ENCODE peak calls at places on chromosome 2, in eight cellular contexts. Y is HFFc6; O is stimulated activated naive B cell treated with anti-CD40 and anti-IgM and Interleukin-4, amounts not matched to agents 10 μg/mL and 1 μg/mL and 100 μg/mL, for 72 hours; F is DND-41; M is HTR-8/SVneo; C is heart right ventricle; H is psoas muscle; Q is KG1. A is an unnamed sample.

GRCh38 chr2:47002031-47002430 is 86.4 kb upstream of the MCFD2 start:
- DNase-seq in H (no peak), Q (no peak), O (no peak), Y (no peak), C (no peak), M (no peak), F (no peak), A (no peak)

GRCh38 chr2:128310761-128311160 is 7.9 kb downstream of the HS6ST1 start:
- DNase-seq in Y (no peak), F (no peak), O (no peak), C (peak; percentile 3), H (no peak), Q (no peak), M (no peak), A (no peak)

GRCh38 chr2:63058149-63058741 is 7.6 kb downstream of the OTX1 start:
- DNase-seq in F (no peak), Q (peak; percentile 39), O (no peak), Y (no peak), H (peak; percentile 9), M (no peak), C (no peak), A (no peak)

GRCh38 chr2:117785740-117786139 is 28.8 kb upstream of the DDX18 start:
- DNase-seq in C (peak; percentile 10), O (no peak), Q (peak; percentile 13), Y (peak; percentile 19), M (peak; percentile 11), F (peak; percentile 45), H (no peak), A (no peak)

GRCh38 chr2:46866770-46867246 is 48.8 kb downstream of the MCFD2 start:
- DNase-seq in M (no peak), Y (no peak), H (peak; percentile 34), C (peak; percentile 79), O (no peak), Q (no peak), F (no peak), A (no peak)

GRCh38 chr2:200466703-200467418 is 43.0 kb downstream of the KCTD18 start:
- DNase-seq in F (no peak), C (peak; percentile 40), Q (no peak), M (no peak), H (peak; percentile 52), O (no peak), Y (no peak), A (no peak)

GRCh38 chr2:132593171-132593570 is 76.8 kb downstream of the LYPD1 start:
- DNase-seq in M (no peak), C (no peak), Y (no peak), F (no peak), Q (no peak), H (no peak), O (no peak), A (no peak)

GRCh38 chr2:5758346-5758745 is 66.2 kb downstream of the SOX11 start:
- DNase-seq in O (no peak), F (no peak), H (no peak), Q (no peak), M (no peak), C (no peak), Y (no peak), A (no peak)

GRCh38 chr2:105789745-105790466 is 45.2 kb downstream of the NCK2 start:
- DNase-seq in C (peak; percentile 55), M (no peak), Y (peak; percentile 81), Q (peak; percentile 34), F (peak; percentile 36), O (peak; percentile 64), H (peak; percentile 55), A (no peak)

GRCh38 chr2:148519013-148519412 is 125.5 kb upstream of the EPC2 start:
- DNase-seq in Q (no peak), H (no peak), F (no peak), M (no peak), Y (no peak), C (no peak), O (no peak), A (no peak)

GRCh38 chr2:118321436-118322100 is 233.3 kb downstream of the INSIG2 start:
- DNase-seq in C (no peak), F (no peak), H (no peak), O (no peak), M (no peak), Y (no peak), Q (no peak), A (no peak)

GRCh38 chr2:20698916-20699613 is 32.1 kb downstream of the GDF7 start:
- DNase-seq in H (no peak), Y (no peak), F (no peak), M (no peak), Q (no peak), C (no peak), O (no peak), A (no peak)

GRCh38 chr2:219292616-219293015 is 13.4 kb downstream of the DNAJB2 start:
- DNase-seq in M (no peak), Q (no peak), H (no peak), C (no peak), O (no peak), F (peak; percentile 0), Y (no peak), A (no peak)

A was measured in C1 segment of cervical spinal cord.